ENCODE peak calls at places on chromosomes 3 and 15, in six cellular contexts. B is Panc1, S is GM23338, E is fibroblast of mammary gland, O is bronchial epithelial cell, M is kidney. R is an unnamed sample.

GRCh38 chr3:108103971-108104797 is 13.4 kb upstream of the CD47 start:
- DNase-seq in B (no peak), S (no peak), E (no peak), O (no peak), M (no peak), R (peak)

GRCh38 chr3:14512944-14513332 is 27.2 kb downstream of the GRIP2 start:
- DNase-seq in B (no peak), S (no peak), E (no peak), O (no peak), M (no peak), R (no peak)

GRCh38 chr3:156898296-156898880 is 72.2 kb downstream of the LEKR1 start:
- DNase-seq in B (no peak), S (no peak), E (no peak), O (no peak), M (no peak), R (no peak)

GRCh38 chr3:2823016-2823415 is 287.2 kb downstream of the IL5RA start:
- DNase-seq in B (no peak), S (no peak), E (peak), O (peak), M (no peak), R (peak)

GRCh38 chr3:71282976-71283375 is 300.6 kb downstream of the FOXP1 start:
- DNase-seq in B (no peak), S (peak), E (no peak), O (no peak), M (no peak), R (no peak)

GRCh38 chr3:178353292-178353814 is 182.9 kb upstream of the KCNMB2 start:
- DNase-seq in B (no peak), S (no peak), E (peak), O (no peak), M (no peak), R (peak)

GRCh38 chr3:9098716-9099675 is 135.7 kb upstream of the RAD18 start:
- DNase-seq in B (no peak), S (no peak), E (no peak), O (peak), M (no peak), R (no peak)

GRCh38 chr15:59199775-59200465 is 6.7 kb upstream of the LDHAL6B start:
- DNase-seq in B (peak), S (no peak), E (peak), O (peak), M (no peak), R (peak)

GRCh38 chr3:101509276-101509675 is 3.7 kb downstream of the SENP7 start:
- DNase-seq in B (no peak), S (no peak), E (no peak), O (no peak), M (no peak), R (no peak)

GRCh38 chr15:101398247-101398646 is 91.3 kb downstream of the PCSK6 start:
- DNase-seq in B (no peak), S (no peak), E (no peak), O (no peak), M (no peak), R (no peak)

GRCh38 chr3:31903686-31904431 is 77.2 kb downstream of the OSBPL10 start:
- DNase-seq in B (no peak), S (no peak), E (no peak), O (peak), M (no peak), R (no peak)
- H3K4me3 ChIP-seq in B (no peak), S (no peak), E (no peak), O (no peak), M (no peak), R (no peak)

GRCh38 chr3:65436580-65436979 is 602.1 kb downstream of the MAGI1 start:
- DNase-seq in B (no peak), S (peak), E (peak), O (no peak), M (no peak), R (peak)
- TF ChIP-seq CTCF in B (peak), S (peak), E (peak), O (peak), M (no peak), R (peak)

DNA sequence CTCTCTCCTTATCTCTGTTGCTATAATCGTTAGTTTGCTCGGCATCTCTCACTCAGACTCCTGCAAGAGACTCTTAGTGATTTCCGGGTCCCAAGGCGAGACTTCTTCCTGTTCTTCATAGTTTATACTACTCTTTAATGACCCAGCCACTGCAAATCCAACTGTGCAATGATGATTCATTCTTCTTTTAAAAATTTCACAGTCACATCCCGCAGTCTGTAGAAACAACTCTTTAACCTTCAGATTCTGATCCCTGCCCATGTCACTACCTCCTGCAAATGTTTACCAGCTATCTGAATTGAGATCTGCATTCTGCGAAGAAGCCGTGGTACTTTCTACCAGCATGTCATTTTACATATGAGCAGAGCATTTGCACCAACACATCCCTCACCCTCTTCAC is 2.8 kb upstream of the VGLL3 start:
- DNase-seq in B (no peak), S (no peak), E (peak), O (peak), M (no peak), R (peak)
- H3K4me3 ChIP-seq in B (no peak), S (no peak), E (no peak), O (no peak), M (no peak), R (peak)

GRCh38 chr15:38564557-38565286 is at the start of gene RASGRP1:
- DNase-seq in B (no peak), S (peak), E (peak), O (peak), M (peak), R (peak)
- TF ChIP-seq CTCF in B (no peak), S (peak), E (no peak), O (peak), M (peak), R (peak)

GRCh38 chr3:32782417-32782816 is 35.4 kb upstream of the TRIM71 start:
- DNase-seq in B (no peak), S (no peak), E (no peak), O (no peak), M (no peak), R (no peak)
- H3K4me3 ChIP-seq in B (no peak), S (peak), E (no peak), O (no peak), M (no peak), R (no peak)

GRCh38 chr3:12830785-12831581 is 10.4 kb downstream of the RPL32 start:
- DNase-seq in B (no peak), S (no peak), E (no peak), O (no peak), M (no peak), R (no peak)
- TF ChIP-seq CTCF in B (peak), S (no peak), E (peak), O (no peak), M (no peak), R (peak)

GRCh38 chr3:153026026-153026425 is 136.0 kb upstream of the RAP2B start:
- DNase-seq in B (no peak), S (peak), E (peak), O (peak), M (no peak), R (peak)
- H3K4me3 ChIP-seq in B (no peak), S (no peak), E (no peak), O (no peak), M (no peak), R (no peak)

R was measured in foreskin fibroblast.